ENCODE peak calls at places on chromosomes 3 and 15, in four cellular contexts. S, W, X and C are unnamed samples.

GRCh38 chr15:51368751-51369450 is 27.4 kb downstream of the GLDN start:
- DNase-seq in X (no peak), W (no peak), S (no peak), C (no peak)

GRCh38 chr15:54567408-54568040 is 589.3 kb downstream of the UNC13C start:
- DNase-seq in X (no peak), W (no peak), S (no peak), C (no peak)

GRCh38 chr3:29822051-29822450 is 541.2 kb downstream of the RBMS3 start:
- DNase-seq in S (no peak), W (peak), X (no peak), C (no peak)

GRCh38 chr3:50876947-50877346 is 202.2 kb downstream of the DOCK3 start:
- DNase-seq in X (no peak), S (no peak), W (no peak), C (no peak)

GRCh38 chr3:150376001-150376848 is 31.9 kb upstream of the TSC22D2 start:
- DNase-seq in W (no peak), S (no peak), X (no peak), C (no peak)

GRCh38 chr3:5762506-5762905 is 575.0 kb downstream of the EDEM1 start:
- DNase-seq in X (no peak), W (no peak), S (no peak), C (no peak)

GRCh38 chr3:71345429-71346027 is 238.0 kb downstream of the FOXP1 start:
- DNase-seq in X (no peak), W (no peak), S (no peak), C (no peak)

GRCh38 chr3:143480306-143480852 is 360.8 kb downstream of the CHST2 start:
- DNase-seq in W (peak), X (no peak), S (no peak), C (no peak)

GRCh38 chr3:156723182-156723619 is 48.8 kb downstream of the TIPARP start:
- DNase-seq in X (no peak), S (no peak), W (no peak), C (no peak)

GRCh38 chr3:181358555-181358954 is 353.2 kb upstream of the SOX2 start:
- DNase-seq in W (no peak), X (no peak), S (no peak), C (no peak)

GRCh38 chr15:96123028-96123400 is 207.5 kb upstream of the NR2F2 start:
- DNase-seq in S (no peak), W (no peak), X (no peak), C (no peak)

GRCh38 chr3:148772835-148773234 is 54.8 kb upstream of the CPB1 start:
- DNase-seq in X (no peak), S (no peak), W (no peak), C (no peak)